ENCODE peak calls at places on chromosomes 16 and 17, in four cellular contexts. One of them, this sample, is unnamed. For H3K4me1 and H3K9me3, the result is how much of the 10 kb centered on the place peaks cover.

GRCh38 chr17:27780441-27781404 is 19.6 kb downstream of the NOS2 start:
- DNase-seq in stomach: no peak
- DNase-seq in aorta: no peak
- DNase-seq in tibial nerve: no peak
- DNase-seq in this sample: no peak

GRCh38 chr16:19718624-19718965 is 524 bp downstream of the IQCK start:
- DNase-seq in stomach: no peak
- DNase-seq in aorta: no peak
- DNase-seq in tibial nerve: no peak
- DNase-seq in this sample: no peak

GRCh38 chr16:21159281-21159951 is 942 bp downstream of the LDAF1 start:
- DNase-seq in stomach: peak
- DNase-seq in aorta: peak
- DNase-seq in tibial nerve: peak
- DNase-seq in this sample: peak

GRCh38 chr16:80164881-80165280 is 375.9 kb upstream of the DYNLRB2 start:
- DNase-seq in stomach: no peak
- DNase-seq in aorta: no peak
- DNase-seq in tibial nerve: no peak
- DNase-seq in this sample: no peak

GRCh38 chr16:14232106-14232890 is 161.2 kb downstream of the MRTFB start:
- DNase-seq in stomach: no peak
- DNase-seq in aorta: no peak
- DNase-seq in tibial nerve: no peak
- DNase-seq in this sample: no peak

GRCh38 chr17:81930142-81931125 is 2.9 kb upstream of the MAFG start:
- DNase-seq in stomach: no peak
- DNase-seq in aorta: no peak
- DNase-seq in tibial nerve: no peak
- DNase-seq in this sample: no peak

GRCh38 chr16:81447383-81448101 is 2.9 kb downstream of the CMIP start:
- DNase-seq in stomach: peak
- DNase-seq in aorta: no peak
- DNase-seq in tibial nerve: no peak
- DNase-seq in this sample: peak

GRCh38 chr16:23801387-23801786 is 34.4 kb upstream of the PRKCB start:
- DNase-seq in stomach: peak
- DNase-seq in aorta: peak
- DNase-seq in tibial nerve: peak
- DNase-seq in this sample: peak

GRCh38 chr17:70563301-70563820 is 394.0 kb downstream of the KCNJ2 start:
- DNase-seq in stomach: no peak
- DNase-seq in aorta: no peak
- DNase-seq in tibial nerve: no peak
- DNase-seq in this sample: no peak

GRCh38 chr16:48361012-48361411 is 24.2 kb downstream of the SIAH1 start:
- DNase-seq in stomach: no peak
- DNase-seq in aorta: no peak
- DNase-seq in tibial nerve: no peak
- DNase-seq in this sample: no peak

GRCh38 chr17:68819465-68819864 is 135.7 kb downstream of the ABCA8 start:
- DNase-seq in stomach: no peak
- DNase-seq in aorta: no peak
- DNase-seq in tibial nerve: no peak
- DNase-seq in this sample: no peak

GRCh38 chr17:59331929-59332889 is 754 bp downstream of the YPEL2 start:
- DNase-seq in stomach: peak
- DNase-seq in aorta: peak
- DNase-seq in tibial nerve: peak
- DNase-seq in this sample: peak

GRCh38 chr16:5455110-5455509 is 357.5 kb upstream of the EEF2KMT start:
- DNase-seq in stomach: no peak
- DNase-seq in aorta: no peak
- DNase-seq in tibial nerve: no peak
- DNase-seq in this sample: no peak

GRCh38 chr17:4968166-4968915 is 724 bp upstream of the SPAG7 start:
- DNase-seq in stomach: no peak
- DNase-seq in aorta: no peak
- DNase-seq in tibial nerve: no peak
- DNase-seq in this sample: no peak

GRCh38 chr16:29757950-29758466 is 12.2 kb upstream of the C16orf54 start:
- DNase-seq in stomach: no peak
- DNase-seq in aorta: no peak
- DNase-seq in tibial nerve: no peak
- DNase-seq in this sample: no peak

GRCh38 chr16:23392223-23392600 is 60.8 kb downstream of the COG7 start:
- DNase-seq in stomach: no peak
- DNase-seq in aorta: peak
- DNase-seq in tibial nerve: no peak
- DNase-seq in this sample: peak

GRCh38 chr16:69064164-69064563 is 41.3 kb upstream of the HAS3 start:
- DNase-seq in stomach: no peak
- DNase-seq in aorta: no peak
- DNase-seq in tibial nerve: no peak
- DNase-seq in this sample: no peak

GRCh38 chr17:2101448-2102257 is 46.8 kb downstream of the HIC1 start:
- DNase-seq in stomach: peak
- DNase-seq in aorta: no peak
- DNase-seq in tibial nerve: no peak
- DNase-seq in this sample: peak

GRCh38 chr17:56583772-56584171 is 9.7 kb upstream of the NOG start:
- DNase-seq in stomach: no peak
- DNase-seq in aorta: no peak
- DNase-seq in tibial nerve: no peak
- DNase-seq in this sample: no peak

GRCh38 chr16:23124315-23124714 is 24.9 kb downstream of the USP31 start:
- DNase-seq in stomach: no peak
- DNase-seq in aorta: no peak
- DNase-seq in tibial nerve: no peak
- DNase-seq in this sample: no peak

GRCh38 chr16:66874079-66874775 is 6.1 kb upstream of the PDP2 start:
- DNase-seq in stomach: no peak
- DNase-seq in aorta: peak
- DNase-seq in tibial nerve: no peak
- DNase-seq in this sample: no peak

GRCh38 chr16:85718682-85719081 is 29.9 kb upstream of the GINS2 start:
- DNase-seq in stomach: peak
- DNase-seq in aorta: no peak
- DNase-seq in tibial nerve: no peak
- DNase-seq in this sample: no peak

GRCh38 chr17:42438600-42439567 is 15.8 kb upstream of the CAVIN1 start:
- DNase-seq in stomach: peak
- DNase-seq in aorta: no peak
- DNase-seq in tibial nerve: peak
- DNase-seq in this sample: peak

GRCh38 chr16:66927012-66927436 is 1.7 kb upstream of the RRAD start:
- DNase-seq in stomach: no peak
- DNase-seq in aorta: no peak
- DNase-seq in tibial nerve: no peak
- DNase-seq in this sample: peak

GRCh38 chr17:49924589-49924988 is 44.4 kb upstream of the DLX4 start:
- DNase-seq in stomach: no peak
- DNase-seq in aorta: no peak
- DNase-seq in tibial nerve: no peak
- DNase-seq in this sample: no peak

GRCh38 chr17:57783338-57783742 is 38.2 kb upstream of the CCDC182 start:
- DNase-seq in stomach: peak
- DNase-seq in aorta: peak
- DNase-seq in tibial nerve: peak
- DNase-seq in this sample: peak

GRCh38 chr16:66578596-66579531 is at the start of gene CMTM2:
- DNase-seq in stomach: no peak
- DNase-seq in aorta: no peak
- DNase-seq in tibial nerve: no peak
- DNase-seq in this sample: no peak

GRCh38 chr17:40312131-40312731 is 3.3 kb downstream of the RARA start:
- DNase-seq in stomach: no peak
- DNase-seq in aorta: no peak
- DNase-seq in tibial nerve: no peak
- DNase-seq in this sample: no peak

GRCh38 chr17:9684955-9685621 is 39.8 kb downstream of the USP43 start:
- DNase-seq in stomach: no peak
- DNase-seq in aorta: no peak
- DNase-seq in tibial nerve: no peak
- DNase-seq in this sample: no peak

GRCh38 chr16:85187447-85187846 is 75.2 kb upstream of the CIBAR2 start:
- DNase-seq in stomach: no peak
- DNase-seq in aorta: no peak
- DNase-seq in tibial nerve: no peak
- DNase-seq in this sample: no peak

GRCh38 chr17:83078378-83079339 is 750 bp upstream of the METRNL start:
- DNase-seq in stomach: no peak
- DNase-seq in aorta: no peak
- DNase-seq in tibial nerve: no peak
- DNase-seq in this sample: peak

GRCh38 chr17:72790194-72790593 is 302.3 kb downstream of the SLC39A11 start:
- DNase-seq in stomach: no peak
- DNase-seq in aorta: no peak
- DNase-seq in tibial nerve: no peak
- DNase-seq in this sample: no peak

GRCh38 chr17:40431231-40431602 is 12.0 kb upstream of the IGFBP4 start:
- DNase-seq in stomach: no peak
- DNase-seq in aorta: no peak
- DNase-seq in tibial nerve: no peak
- DNase-seq in this sample: no peak

GRCh38 chr17:45060382-45060823 is 714 bp upstream of the NMT1 start:
- DNase-seq in stomach: no peak
- DNase-seq in aorta: no peak
- DNase-seq in tibial nerve: peak
- DNase-seq in this sample: no peak

GRCh38 chr17:1953866-1954265 is 71.3 kb downstream of the RTN4RL1 start:
- DNase-seq in stomach: no peak
- DNase-seq in aorta: no peak
- DNase-seq in tibial nerve: no peak
- DNase-seq in this sample: no peak

GRCh38 chr17:47980516-47980915 is 9.6 kb downstream of the CDK5RAP3 start:
- DNase-seq in stomach: no peak
- DNase-seq in aorta: no peak
- DNase-seq in tibial nerve: no peak
- DNase-seq in this sample: no peak

GRCh38 chr17:47983492-47984223 is 12.7 kb downstream of the CDK5RAP3 start:
- DNase-seq in stomach: no peak
- DNase-seq in aorta: no peak
- DNase-seq in tibial nerve: no peak
- DNase-seq in this sample: no peak

GRCh38 chr17:47982091-47982617 is 11.2 kb downstream of the CDK5RAP3 start:
- DNase-seq in stomach: no peak
- DNase-seq in aorta: no peak
- DNase-seq in tibial nerve: no peak
- DNase-seq in this sample: no peak

GRCh38 chr17:47982645-47983440 is 11.9 kb downstream of the CDK5RAP3 start:
- DNase-seq in stomach: no peak
- DNase-seq in aorta: no peak
- DNase-seq in tibial nerve: no peak
- DNase-seq in this sample: no peak

DNA sequence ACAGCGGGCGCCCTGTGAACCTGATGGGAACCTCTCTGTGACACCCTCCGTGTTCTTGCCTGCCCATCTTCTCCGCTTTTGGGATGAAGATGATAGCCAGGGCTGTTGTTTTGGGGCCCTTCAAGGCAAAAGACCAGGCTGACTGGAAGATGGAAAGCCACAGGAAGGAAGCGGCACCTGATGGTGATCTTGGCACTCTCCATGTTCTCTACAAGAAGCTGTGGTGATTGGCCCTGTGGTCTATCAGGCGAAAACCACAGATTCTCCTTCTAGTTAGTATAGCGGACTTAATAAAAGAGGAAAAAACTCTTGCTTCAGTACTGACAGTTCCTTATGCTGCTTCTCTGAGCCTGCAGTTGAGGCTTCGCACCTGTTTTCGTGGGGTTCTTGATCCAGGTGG is 10.5 kb downstream of the CDK5RAP3 start:
- DNase-seq in stomach: no peak
- DNase-seq in aorta: no peak
- DNase-seq in tibial nerve: no peak
- DNase-seq in this sample: no peak
- H3K4me1 ChIP-seq in stomach: under half
- H3K4me1 ChIP-seq in aorta: under half
- H3K4me1 ChIP-seq in tibial nerve: under half
- H3K4me1 ChIP-seq in this sample: under half

DNA sequence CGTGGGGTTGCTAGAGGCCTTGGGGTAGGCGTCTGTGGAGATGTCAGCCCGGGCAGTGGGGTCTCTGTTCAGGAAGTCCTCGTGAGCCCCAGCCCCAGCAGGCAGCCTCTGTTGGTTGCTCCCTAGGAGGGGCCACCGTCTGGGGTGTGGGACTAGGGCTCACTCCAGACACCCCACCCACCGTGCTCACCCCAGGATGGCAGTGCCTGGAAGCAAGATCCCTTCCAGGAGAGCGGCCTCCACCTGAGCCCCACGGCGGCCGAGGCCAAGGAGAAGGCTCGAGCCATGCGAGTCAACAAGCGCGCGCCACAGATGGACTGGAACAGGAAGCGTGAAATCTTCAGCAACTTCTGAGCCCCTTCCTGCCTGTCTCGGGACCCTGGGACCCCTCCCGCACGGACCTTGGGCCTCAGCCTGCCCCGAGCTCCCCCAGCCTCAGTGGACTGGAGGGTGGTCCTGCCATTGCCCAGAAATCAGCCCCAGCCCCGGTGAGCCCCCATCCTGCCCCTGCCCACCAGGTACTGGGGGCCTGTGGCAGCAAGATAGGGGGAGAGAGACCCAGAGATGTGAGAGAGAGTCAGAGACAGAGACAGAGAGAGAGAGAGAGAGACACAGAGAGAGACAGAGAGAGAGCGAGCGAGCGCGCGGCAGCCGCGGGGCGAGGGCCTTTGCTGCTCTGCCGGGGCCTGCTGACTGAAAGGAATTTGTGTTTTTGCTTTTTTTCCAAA is 9.8 kb downstream of the NTHL1 start:
- DNase-seq in stomach: no peak
- DNase-seq in aorta: no peak
- DNase-seq in tibial nerve: no peak
- DNase-seq in this sample: no peak
- H3K27ac ChIP-seq in stomach: peak
- H3K27ac ChIP-seq in aorta: peak
- H3K27ac ChIP-seq in tibial nerve: peak
- H3K27ac ChIP-seq in this sample: peak

GRCh38 chr16:35452471-35452870 is 1993.1 kb downstream of the TP53TG3F start:
- DNase-seq in stomach: no peak
- DNase-seq in aorta: no peak
- DNase-seq in tibial nerve: no peak
- DNase-seq in this sample: no peak
- H3K9me3 ChIP-seq in stomach: half or more
- H3K9me3 ChIP-seq in aorta: under half
- H3K9me3 ChIP-seq in tibial nerve: under half
- H3K9me3 ChIP-seq in this sample: under half

DNA sequence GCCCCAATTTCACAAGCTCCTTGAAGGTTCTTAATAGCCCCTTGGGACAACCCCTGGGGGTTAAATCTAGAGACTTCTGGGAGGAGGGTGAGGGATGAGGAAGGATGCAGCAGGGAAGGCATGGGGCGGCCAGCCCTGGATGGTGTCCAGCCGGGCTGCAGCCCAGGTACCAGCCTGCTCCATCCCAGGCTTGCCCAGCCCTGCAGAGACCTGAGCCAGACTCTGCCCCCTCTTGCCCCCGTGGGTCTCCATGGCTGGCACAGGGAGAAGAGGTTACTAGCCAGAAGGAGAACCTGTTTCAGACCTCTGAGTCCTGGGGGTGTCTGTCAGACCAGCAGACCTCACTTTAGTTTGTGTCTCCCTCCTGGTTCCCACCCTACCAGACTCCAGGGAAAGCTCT is 8.5 kb downstream of the NHERF1 start:
- DNase-seq in stomach: peak
- DNase-seq in aorta: no peak
- DNase-seq in tibial nerve: no peak
- DNase-seq in this sample: no peak
- H3K4me1 ChIP-seq in stomach: half or more
- H3K4me1 ChIP-seq in aorta: under half
- H3K4me1 ChIP-seq in tibial nerve: under half
- H3K4me1 ChIP-seq in this sample: half or more